ENCODE peak calls at places on chromosomes 13 and 19, in eight cellular contexts. K, R, B, I, G, N, U and E are unnamed samples.

GRCh38 chr13:31267126-31267784 is 67.5 kb downstream of the B3GLCT start:
- DNase-seq in K (no peak), R (peak), B (peak), I (no peak), G (no peak), N (no peak), U (no peak), E (no peak)

GRCh38 chr13:77507931-77508776 is 27.4 kb upstream of the SCEL start:
- DNase-seq in K (no peak), R (peak), B (no peak), I (no peak), G (peak), N (no peak), U (no peak), E (no peak)

GRCh38 chr19:45798995-45799517 is 6.4 kb upstream of the DMWD start:
- DNase-seq in K (peak), R (peak), B (peak), I (peak), G (peak), N (peak), U (no peak), E (peak)

GRCh38 chr19:10815007-10815531 is 20.9 kb downstream of the TMED1 start:
- DNase-seq in K (no peak), R (no peak), B (no peak), I (no peak), G (no peak), N (no peak), U (no peak), E (no peak)

GRCh38 chr19:45676851-45677263 is 8.8 kb downstream of the GIPR start:
- DNase-seq in K (peak), R (no peak), B (no peak), I (no peak), G (no peak), N (no peak), U (no peak), E (no peak)

GRCh38 chr19:47609885-47610545 is 1.1 kb downstream of the BICRA start:
- DNase-seq in K (peak), R (peak), B (peak), I (no peak), G (peak), N (peak), U (no peak), E (no peak)

GRCh38 chr13:72504026-72504925 is 223.2 kb downstream of the MZT1 start:
- DNase-seq in K (no peak), R (peak), B (no peak), I (no peak), G (no peak), N (peak), U (no peak), E (no peak)

GRCh38 chr13:73325351-73326214 is 266.8 kb downstream of the KLF5 start:
- DNase-seq in K (no peak), R (peak), B (peak), I (no peak), G (no peak), N (no peak), U (no peak), E (no peak)

GRCh38 chr13:75901509-75901908 is 265.4 kb downstream of the LMO7 start:
- DNase-seq in K (no peak), R (no peak), B (no peak), I (no peak), G (no peak), N (no peak), U (no peak), E (no peak)

GRCh38 chr19:32652893-32653625 is 21.9 kb downstream of the ANKRD27 start:
- DNase-seq in K (no peak), R (peak), B (peak), I (no peak), G (no peak), N (no peak), U (no peak), E (no peak)

GRCh38 chr13:89883893-89884448 is 1463.5 kb upstream of the MIR17HG start:
- DNase-seq in K (no peak), R (no peak), B (no peak), I (no peak), G (no peak), N (no peak), U (no peak), E (no peak)

GRCh38 chr13:34401741-34402140 is 540.3 kb upstream of the NBEA start:
- DNase-seq in K (no peak), R (peak), B (no peak), I (no peak), G (no peak), N (no peak), U (no peak), E (no peak)

GRCh38 chr13:76406243-76406642 is 480.0 kb downstream of the KCTD12 start:
- DNase-seq in K (no peak), R (peak), B (no peak), I (no peak), G (no peak), N (no peak), U (no peak), E (no peak)

GRCh38 chr13:105814219-105814901 is 721.1 kb downstream of the EFNB2 start:
- DNase-seq in K (no peak), R (no peak), B (no peak), I (no peak), G (peak), N (no peak), U (no peak), E (no peak)

GRCh38 chr19:48415395-48415794 is 21.9 kb downstream of the GRIN2D start:
- DNase-seq in K (peak), R (peak), B (no peak), I (no peak), G (peak), N (peak), U (peak), E (no peak)

GRCh38 chr19:4707956-4708650 is 15.5 kb downstream of the DPP9 start:
- DNase-seq in K (no peak), R (peak), B (no peak), I (no peak), G (no peak), N (no peak), U (no peak), E (no peak)